ENCODE peak calls at places on chromosomes 11 and 22, in four cellular contexts. One of them, this sample, is unnamed.

GRCh38 chr11:123164732-123165450 is 30.2 kb downstream of the CLMP start:
- DNase-seq in SK-N-SH: no peak
- DNase-seq in HCT116: no peak
- DNase-seq in K562: no peak
- DNase-seq in this sample: no peak

GRCh38 chr11:128342511-128343133 is 244.7 kb downstream of the ETS1 start:
- DNase-seq in HCT116: no peak
- DNase-seq in K562: no peak
- DNase-seq in SK-N-SH: no peak
- DNase-seq in this sample: no peak

GRCh38 chr11:120172921-120173705 is 35.2 kb upstream of the TRIM29 start:
- DNase-seq in K562: peak
- DNase-seq in HCT116: no peak
- DNase-seq in SK-N-SH: peak
- DNase-seq in this sample: no peak

GRCh38 chr22:35684732-35685131 is 32.9 kb upstream of the APOL5 start:
- DNase-seq in SK-N-SH: no peak
- DNase-seq in HCT116: no peak
- DNase-seq in K562: no peak
- DNase-seq in this sample: no peak

GRCh38 chr11:109424893-109425292 is 2.9 kb downstream of the C11orf87 start:
- DNase-seq in K562: peak
- DNase-seq in SK-N-SH: no peak
- DNase-seq in HCT116: no peak
- DNase-seq in this sample: peak

GRCh38 chr22:17434856-17435255 is 65.6 kb downstream of the CECR2 start:
- DNase-seq in K562: no peak
- DNase-seq in SK-N-SH: no peak
- DNase-seq in HCT116: no peak
- DNase-seq in this sample: no peak

GRCh38 chr22:25183959-25184619 is 15.6 kb upstream of the CRYBB3 start:
- DNase-seq in HCT116: no peak
- DNase-seq in K562: no peak
- DNase-seq in SK-N-SH: no peak
- DNase-seq in this sample: no peak

GRCh38 chr11:42098075-42098474 is 638.6 kb upstream of the LRRC4C start:
- DNase-seq in SK-N-SH: no peak
- DNase-seq in HCT116: no peak
- DNase-seq in K562: no peak
- DNase-seq in this sample: no peak

GRCh38 chr11:64971421-64972233 is at the start of gene MAJIN:
- DNase-seq in K562: peak
- DNase-seq in SK-N-SH: no peak
- DNase-seq in HCT116: no peak
- DNase-seq in this sample: no peak

GRCh38 chr11:126265801-126266200 is 2.9 kb downstream of the SRPRA start:
- DNase-seq in K562: no peak
- DNase-seq in SK-N-SH: no peak
- DNase-seq in HCT116: no peak
- DNase-seq in this sample: no peak

GRCh38 chr11:130390071-130390758 is 38.2 kb downstream of the ADAMTS8 start:
- DNase-seq in SK-N-SH: no peak
- DNase-seq in HCT116: peak
- DNase-seq in K562: peak
- DNase-seq in this sample: peak

GRCh38 chr11:72483412-72484186 is 49.3 kb upstream of the CLPB start:
- DNase-seq in SK-N-SH: no peak
- DNase-seq in HCT116: no peak
- DNase-seq in K562: no peak
- DNase-seq in this sample: no peak

GRCh38 chr11:118639899-118640298 is 32.5 kb downstream of the PHLDB1 start:
- DNase-seq in HCT116: no peak
- DNase-seq in K562: no peak
- DNase-seq in SK-N-SH: no peak
- DNase-seq in this sample: no peak

GRCh38 chr11:64717268-64717578 is 5.8 kb downstream of the NRXN2 start:
- DNase-seq in HCT116: no peak
- DNase-seq in K562: no peak
- DNase-seq in SK-N-SH: no peak
- DNase-seq in this sample: no peak

DNA sequence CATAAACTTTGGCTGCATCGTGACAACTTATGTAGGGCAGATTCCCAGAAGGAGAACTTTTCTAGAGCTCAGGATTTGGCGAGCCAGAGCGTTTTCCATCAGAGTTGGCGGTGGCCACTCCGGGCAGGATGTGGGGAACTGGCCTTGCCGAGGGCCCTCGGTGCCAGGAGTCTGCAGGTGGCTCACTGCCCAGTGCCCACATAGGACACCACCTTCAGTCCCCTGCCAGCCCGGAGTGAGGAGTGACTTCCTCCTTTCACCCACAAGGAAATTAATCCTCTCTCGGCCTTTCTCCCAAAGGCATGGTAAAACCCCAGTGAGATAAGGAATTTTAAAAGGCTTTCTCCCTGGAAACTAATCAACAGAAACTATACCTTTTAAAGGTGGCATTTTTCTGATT is 1.6 kb upstream of the LGALS2 start:
- DNase-seq in K562: no peak
- DNase-seq in SK-N-SH: no peak
- DNase-seq in HCT116: no peak
- DNase-seq in this sample: no peak
- TF ChIP-seq JUND in K562: no peak
- TF ChIP-seq JUND in SK-N-SH: no peak
- TF ChIP-seq JUND in HCT116: no peak
- TF ChIP-seq JUND in this sample: no peak

GRCh38 chr22:39664485-39665200 is 94.1 kb downstream of the CACNA1I start:
- DNase-seq in K562: peak
- DNase-seq in HCT116: no peak
- DNase-seq in SK-N-SH: peak
- DNase-seq in this sample: peak
- TF ChIP-seq JUND in K562: no peak
- TF ChIP-seq JUND in HCT116: no peak
- TF ChIP-seq JUND in SK-N-SH: no peak
- TF ChIP-seq JUND in this sample: no peak

DNA sequence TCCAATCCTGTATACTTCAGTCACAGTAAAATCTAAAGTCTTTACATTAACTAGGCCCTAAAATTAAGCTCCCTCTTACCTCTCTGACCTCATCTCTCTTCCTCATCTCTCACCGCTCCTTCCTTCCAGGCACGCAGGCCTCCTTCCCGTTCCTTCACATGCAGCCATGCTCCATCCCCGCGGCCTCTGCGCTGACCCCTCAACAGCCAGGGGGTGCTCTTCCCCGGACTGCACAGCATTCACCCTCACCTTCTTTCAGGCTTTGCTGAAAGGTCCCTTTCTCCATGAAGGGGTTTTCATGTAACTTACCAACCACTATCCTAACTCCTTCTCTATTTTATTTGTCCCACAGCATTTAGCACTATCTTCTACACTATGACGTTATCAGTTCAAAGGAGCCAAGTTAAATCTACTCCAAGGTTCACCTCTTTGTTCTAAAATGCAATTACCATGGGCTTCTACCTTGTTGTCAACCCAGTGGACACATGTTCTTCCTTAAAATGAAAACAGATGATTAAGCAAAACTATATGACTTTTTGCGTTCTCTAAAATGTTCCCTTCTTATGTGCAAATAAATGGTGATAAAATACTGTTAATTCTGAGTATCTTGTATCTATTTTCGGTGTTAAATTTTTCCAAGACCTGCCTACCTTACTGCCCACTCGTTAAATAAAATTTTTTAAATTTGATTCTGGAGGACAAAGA is 57.8 kb upstream of the APOA1 start:
- DNase-seq in SK-N-SH: peak
- DNase-seq in HCT116: no peak
- DNase-seq in K562: peak
- DNase-seq in this sample: no peak
- TF ChIP-seq JUND in SK-N-SH: no peak
- TF ChIP-seq JUND in HCT116: no peak
- TF ChIP-seq JUND in K562: no peak
- TF ChIP-seq JUND in this sample: no peak

DNA sequence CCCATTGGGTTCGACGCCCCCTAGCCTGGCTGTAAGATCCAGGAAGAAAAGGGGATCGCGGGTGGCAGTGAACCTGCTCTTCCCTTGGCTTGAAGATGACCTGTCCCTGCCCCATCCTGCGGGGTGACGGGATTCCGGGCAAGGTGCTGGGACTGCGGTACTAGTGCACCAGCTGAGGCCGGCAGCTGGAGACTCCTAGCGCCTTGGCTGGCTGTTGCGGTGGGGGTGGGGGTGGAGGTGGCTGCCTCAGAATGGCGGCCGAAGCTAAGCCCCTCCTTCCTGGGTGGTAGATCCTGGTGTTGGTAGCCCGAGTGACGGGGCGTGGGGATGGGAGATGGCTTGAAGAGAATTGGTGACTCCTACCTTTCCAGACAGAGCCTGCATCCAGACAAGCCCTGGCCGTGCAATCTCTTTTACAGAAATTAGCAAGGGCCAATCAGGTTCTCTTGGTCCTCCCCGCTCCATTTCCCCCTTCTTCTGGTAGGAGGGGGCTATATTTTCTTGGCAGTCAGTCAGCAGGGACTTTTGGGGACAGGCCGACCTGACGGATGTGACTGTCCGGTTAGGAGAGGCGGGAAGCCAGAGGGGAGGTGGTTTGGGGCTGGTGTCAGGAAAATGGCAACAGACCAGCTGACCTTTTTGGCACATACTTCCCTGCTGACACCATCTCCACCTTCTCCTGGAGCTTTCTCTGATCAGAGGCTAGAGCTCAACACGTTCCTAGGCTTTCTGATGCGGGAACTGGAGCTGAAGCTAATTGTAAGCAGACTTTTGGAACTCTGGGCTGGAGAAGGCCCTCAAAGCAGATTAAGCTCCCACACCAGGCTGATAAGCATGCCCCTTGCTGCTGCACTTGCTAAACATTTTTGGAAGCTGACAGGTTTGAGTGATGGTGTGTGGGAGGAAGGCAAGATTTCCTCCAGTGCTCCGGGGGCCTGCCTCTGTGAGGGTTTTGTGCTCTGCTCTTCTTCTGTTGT is 2.0 kb downstream of the NAV2 start:
- DNase-seq in K562: peak
- DNase-seq in SK-N-SH: peak
- DNase-seq in HCT116: no peak
- DNase-seq in this sample: no peak
- TF ChIP-seq JUND in K562: no peak
- TF ChIP-seq JUND in SK-N-SH: no peak
- TF ChIP-seq JUND in HCT116: no peak
- TF ChIP-seq JUND in this sample: no peak

This sample was measured in T47D.